ENCODE peak calls at places on chromosomes 2 and 18, in ten cellular contexts. W, S, C, T, L, I, H, O, K and G are unnamed samples.

GRCh38 chr2:45860136-45861106 is 208.9 kb downstream of the PRKCE start:
- DNase-seq in W (peak), S (no peak), C (peak), T (no peak), L (no peak), I (peak), H (peak), O (peak), K (peak), G (peak)

GRCh38 chr2:122157158-122157557 is 401.7 kb downstream of the TSN start:
- DNase-seq in W (no peak), S (no peak), C (no peak), T (no peak), L (no peak), I (no peak), H (no peak), O (no peak), K (no peak), G (no peak)

GRCh38 chr2:128585706-128586105 is 267.0 kb upstream of the HS6ST1 start:
- DNase-seq in W (no peak), S (no peak), C (no peak), T (no peak), L (no peak), I (peak), H (no peak), O (no peak), K (peak), G (no peak)

GRCh38 chr2:24859968-24860600 is 60.0 kb downstream of the ADCY3 start:
- DNase-seq in W (no peak), S (no peak), C (no peak), T (no peak), L (no peak), I (no peak), H (no peak), O (no peak), K (no peak), G (no peak)

GRCh38 chr2:204967199-204967995 is 422.1 kb downstream of the PARD3B start:
- DNase-seq in W (no peak), S (no peak), C (no peak), T (peak), L (no peak), I (no peak), H (no peak), O (no peak), K (no peak), G (no peak)

GRCh38 chr2:98704499-98705332 is 26.2 kb downstream of the MGAT4A start:
- DNase-seq in W (no peak), S (no peak), C (no peak), T (no peak), L (no peak), I (no peak), H (no peak), O (no peak), K (no peak), G (no peak)

GRCh38 chr2:84971799-84972790 is 1.1 kb downstream of the KCMF1 start:
- DNase-seq in W (peak), S (no peak), C (peak), T (peak), L (no peak), I (peak), H (no peak), O (peak), K (peak), G (peak)

GRCh38 chr2:6927753-6928152 is 10.5 kb downstream of the RNF144A start:
- DNase-seq in W (no peak), S (no peak), C (no peak), T (no peak), L (no peak), I (no peak), H (no peak), O (no peak), K (peak), G (no peak)

GRCh38 chr2:207290833-207291232 is 125.1 kb upstream of the KLF7 start:
- DNase-seq in W (no peak), S (no peak), C (no peak), T (no peak), L (no peak), I (no peak), H (no peak), O (no peak), K (no peak), G (no peak)

GRCh38 chr2:28633739-28634138 is 117.9 kb upstream of the PPP1CB start:
- DNase-seq in W (no peak), S (peak), C (no peak), T (no peak), L (no peak), I (peak), H (no peak), O (no peak), K (no peak), G (no peak)

GRCh38 chr2:151292546-151292945 is 3.1 kb upstream of the NMI start:
- DNase-seq in W (no peak), S (no peak), C (no peak), T (no peak), L (no peak), I (no peak), H (no peak), O (no peak), K (no peak), G (no peak)

GRCh38 chr2:209501579-209501978 is 77.7 kb downstream of the MAP2 start:
- DNase-seq in W (no peak), S (no peak), C (no peak), T (no peak), L (no peak), I (no peak), H (no peak), O (no peak), K (no peak), G (no peak)

GRCh38 chr2:235008584-235009044 is 56.8 kb downstream of the SH3BP4 start:
- DNase-seq in W (no peak), S (no peak), C (no peak), T (no peak), L (no peak), I (peak), H (no peak), O (no peak), K (no peak), G (no peak)

GRCh38 chr2:176473177-176473576 is 203.9 kb downstream of the MTX2 start:
- DNase-seq in W (no peak), S (peak), C (no peak), T (no peak), L (peak), I (peak), H (no peak), O (no peak), K (peak), G (no peak)

GRCh38 chr2:27400348-27401135 is 8.8 kb downstream of the PPM1G start:
- DNase-seq in W (no peak), S (no peak), C (no peak), T (no peak), L (no peak), I (no peak), H (no peak), O (no peak), K (no peak), G (no peak)

GRCh38 chr2:126244937-126245336 is 411.0 kb upstream of the GYPC start:
- DNase-seq in W (peak), S (no peak), C (peak), T (no peak), L (peak), I (peak), H (peak), O (peak), K (peak), G (peak)

GRCh38 chr2:27915874-27916273 is 25.3 kb downstream of the BABAM2 start:
- DNase-seq in W (no peak), S (no peak), C (no peak), T (no peak), L (no peak), I (no peak), H (no peak), O (no peak), K (no peak), G (no peak)

GRCh38 chr18:8643479-8643878 is 34.2 kb downstream of the RAB12 start:
- DNase-seq in W (no peak), S (no peak), C (no peak), T (no peak), L (no peak), I (no peak), H (no peak), O (no peak), K (no peak), G (no peak)

GRCh38 chr18:3616744-3617143 is 166.8 kb downstream of the TGIF1 start:
- DNase-seq in W (no peak), S (no peak), C (no peak), T (no peak), L (no peak), I (no peak), H (no peak), O (no peak), K (no peak), G (no peak)

GRCh38 chr2:237604391-237604790 is 13.9 kb upstream of the RAB17 start:
- DNase-seq in W (no peak), S (no peak), C (no peak), T (no peak), L (no peak), I (no peak), H (no peak), O (no peak), K (no peak), G (no peak)

GRCh38 chr2:236873666-236874065 is 212.0 kb upstream of the COPS8 start:
- DNase-seq in W (no peak), S (no peak), C (no peak), T (no peak), L (no peak), I (no peak), H (no peak), O (no peak), K (no peak), G (no peak)

GRCh38 chr18:25298853-25299274 is 53.1 kb downstream of the ZNF521 start:
- DNase-seq in W (no peak), S (peak), C (no peak), T (no peak), L (no peak), I (peak), H (no peak), O (peak), K (peak), G (no peak)